ENCODE peak calls at places on chromosomes 5 and 9, in five cellular contexts. D is cardiac fibroblast, G is dorsolateral prefrontal cortex, Z is lower lobe of right lung, P is NB4. E is an unnamed sample.

GRCh38 chr9:98074119-98074990 is 17.8 kb downstream of the NANS start:
- DNase-seq in D (peak; percentile 71), G (peak; percentile 73), Z (peak; percentile 70), P (peak; percentile 61), E (peak; percentile 81)

GRCh38 chr9:101458955-101459631 is 23.5 kb upstream of the ALDOB start:
- DNase-seq in D (peak; percentile 76), G (no peak), Z (no peak), P (peak; percentile 72), E (no peak)

GRCh38 chr5:79202076-79202475 is 33.9 kb upstream of the JMY start:
- DNase-seq in D (peak; percentile 49), G (no peak), Z (no peak), P (no peak), E (no peak)

GRCh38 chr9:129170229-129170628 is 7.8 kb downstream of the IER5L start:
- DNase-seq in D (peak; percentile 26), G (no peak), Z (no peak), P (peak; percentile 29), E (no peak)

GRCh38 chr5:148443998-148444397 is 60.2 kb downstream of the FBXO38 start:
- DNase-seq in D (peak; percentile 83), G (no peak), Z (no peak), P (peak; percentile 71), E (no peak)

GRCh38 chr9:137978262-137978714 is 100.7 kb downstream of the CACNA1B start:
- DNase-seq in D (no peak), G (no peak), Z (no peak), P (no peak), E (no peak)

GRCh38 chr9:128916204-128916603 is 4.6 kb upstream of the PHYHD1 start:
- DNase-seq in D (peak; percentile 37), G (no peak), Z (peak; percentile 77), P (no peak), E (no peak)

GRCh38 chr5:38660194-38660668 is 103.8 kb upstream of the LIFR start:
- DNase-seq in D (no peak), G (no peak), Z (no peak), P (peak; percentile 73), E (no peak)

GRCh38 chr5:7094626-7095025 is 301.3 kb upstream of the ADCY2 start:
- DNase-seq in D (no peak), G (no peak), Z (no peak), P (peak; percentile 57), E (no peak)

GRCh38 chr9:95516736-95517558 is at the start of gene PTCH1:
- DNase-seq in D (peak; percentile 69), G (peak; percentile 48), Z (peak; percentile 58), P (peak; percentile 43), E (peak; percentile 83)

GRCh38 chr5:172450861-172451695 is 3.2 kb downstream of the SH3PXD2B start:
- DNase-seq in D (peak; percentile 70), G (no peak), Z (no peak), P (peak; percentile 64), E (no peak)

GRCh38 chr9:116137010-116137409 is 16.6 kb upstream of the PAPPA start:
- DNase-seq in D (no peak), G (no peak), Z (no peak), P (no peak), E (no peak)

GRCh38 chr5:152634596-152634995 is 229.5 kb upstream of the NMUR2 start:
- DNase-seq in D (no peak), G (peak; percentile 60), Z (no peak), P (no peak), E (no peak)

GRCh38 chr5:83199126-83199525 is 121.8 kb downstream of the XRCC4 start:
- DNase-seq in D (peak; percentile 36), G (no peak), Z (no peak), P (no peak), E (no peak)

GRCh38 chr9:15295761-15296405 is 11.1 kb downstream of the TTC39B start:
- DNase-seq in D (peak; percentile 59), G (no peak), Z (no peak), P (peak; percentile 47), E (no peak)

GRCh38 chr9:91037511-91038482 is 236.2 kb downstream of the SYK start:
- DNase-seq in D (peak; percentile 87), G (no peak), Z (peak; percentile 73), P (peak; percentile 46), E (no peak)

GRCh38 chr9:128972956-128973355 is 25.5 kb downstream of the NUP188 start:
- DNase-seq in D (peak; percentile 17), G (no peak), Z (no peak), P (no peak), E (no peak)

GRCh38 chr9:38016375-38017120 is 52.5 kb downstream of the SHB start:
- DNase-seq in D (peak; percentile 42), G (no peak), Z (no peak), P (no peak), E (no peak)

GRCh38 chr9:846852-847251 is 5.4 kb downstream of the DMRT1 start:
- DNase-seq in D (no peak), G (no peak), Z (no peak), P (no peak), E (no peak)

GRCh38 chr5:72465601-72466563 is 41.3 kb downstream of the ZNF366 start:
- DNase-seq in D (no peak), G (no peak), Z (no peak), P (peak; percentile 83), E (no peak)

GRCh38 chr5:7756453-7756852 is 94.5 kb downstream of the CFAP90 start:
- DNase-seq in D (no peak), G (no peak), Z (no peak), P (peak; percentile 55), E (no peak)

GRCh38 chr9:80437825-80438224 is 866.1 kb downstream of the TLE4 start:
- DNase-seq in D (no peak), G (no peak), Z (no peak), P (no peak), E (no peak)

GRCh38 chr9:113682297-113682771 is 193.8 kb upstream of the ZNF618 start:
- DNase-seq in D (peak; percentile 88), G (peak; percentile 83), Z (peak; percentile 71), P (peak; percentile 74), E (peak; percentile 78)

GRCh38 chr9:26133537-26133936 is 455.3 kb upstream of the TUSC1 start:
- DNase-seq in D (no peak), G (no peak), Z (no peak), P (no peak), E (no peak)

GRCh38 chr5:61344187-61344944 is 12.3 kb downstream of the ZSWIM6 start:
- DNase-seq in D (peak; percentile 58), G (no peak), Z (no peak), P (no peak), E (no peak)

GRCh38 chr5:140883927-140884697 is 2.2 kb downstream of the PCDHA13 start:
- DNase-seq in D (no peak), G (no peak), Z (peak; percentile 34), P (no peak), E (no peak)

GRCh38 chr9:110364451-110364850 is 26.8 kb upstream of the TXNDC8 start:
- DNase-seq in D (no peak), G (no peak), Z (no peak), P (no peak), E (no peak)

GRCh38 chr5:43514471-43514815 is 505 bp downstream of the C5orf34 start:
- DNase-seq in D (peak; percentile 64), G (no peak), Z (no peak), P (no peak), E (no peak)

GRCh38 chr9:98401140-98402025 is 145.9 kb upstream of the TBC1D2 start:
- DNase-seq in D (peak; percentile 82), G (no peak), Z (no peak), P (no peak), E (no peak)

GRCh38 chr5:135571210-135571609 is 7.6 kb downstream of the CXCL14 start:
- DNase-seq in D (no peak), G (no peak), Z (no peak), P (no peak), E (no peak)

GRCh38 chr9:12783767-12784460 is 9.1 kb downstream of the LURAP1L start:
- DNase-seq in D (no peak), G (no peak), Z (no peak), P (no peak), E (no peak)

GRCh38 chr9:32627394-32627954 is 8.0 kb downstream of the TAF1L start:
- DNase-seq in D (no peak), G (no peak), Z (no peak), P (no peak), E (no peak)

GRCh38 chr9:99451121-99451606 is 229.1 kb downstream of the SEC61B start:
- DNase-seq in D (peak; percentile 12), G (peak; percentile 55), Z (no peak), P (no peak), E (no peak)

GRCh38 chr5:177578331-177578730 is 13.7 kb upstream of the TMED9 start:
- DNase-seq in D (no peak), G (no peak), Z (no peak), P (no peak), E (no peak)

GRCh38 chr5:177575488-177575887 is 16.5 kb upstream of the TMED9 start:
- DNase-seq in D (no peak), G (no peak), Z (no peak), P (no peak), E (no peak)

GRCh38 chr5:177576169-177576568 is 15.8 kb upstream of the TMED9 start:
- DNase-seq in D (no peak), G (no peak), Z (no peak), P (no peak), E (no peak)
- TF ChIP-seq CTCF in D (no peak), G (no peak), Z (no peak), P (no peak), E (no peak)

GRCh38 chr5:32791536-32792240 is 80.6 kb downstream of the NPR3 start:
- DNase-seq in D (no peak), G (no peak), Z (no peak), P (no peak), E (no peak)

GRCh38 chr5:32790411-32790951 is 79.4 kb downstream of the NPR3 start:
- DNase-seq in D (no peak), G (no peak), Z (no peak), P (no peak), E (no peak)

GRCh38 chr5:32794086-32794485 is 83.0 kb downstream of the NPR3 start:
- DNase-seq in D (no peak), G (no peak), Z (no peak), P (no peak), E (no peak)
- TF ChIP-seq CTCF in D (peak; percentile 52), G (no peak), Z (no peak), P (no peak), E (no peak)

DNA sequence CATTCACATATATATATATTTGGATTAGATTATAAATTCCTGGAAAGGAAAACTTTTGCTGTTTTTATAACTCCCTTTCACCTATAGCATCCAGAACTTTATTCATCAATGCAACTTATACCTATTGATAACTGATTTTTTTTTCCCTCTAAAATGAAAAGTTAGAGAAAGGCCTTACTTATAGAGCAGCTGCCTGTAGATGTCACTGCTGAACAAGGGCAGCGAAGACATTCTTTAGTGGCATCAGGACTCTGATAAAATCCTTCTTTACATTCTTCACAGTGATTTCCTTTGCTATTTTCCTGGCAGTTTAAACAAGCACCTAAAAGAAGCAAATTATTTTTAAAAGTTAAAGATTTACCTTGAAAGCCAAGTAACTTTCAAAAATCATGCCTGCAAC is 32.3 kb upstream of the CDK5RAP2 start:
- DNase-seq in D (peak; percentile 19), G (no peak), Z (no peak), P (peak; percentile 27), E (no peak)
- TF ChIP-seq CTCF in D (no peak), G (peak; percentile 74), Z (no peak), P (peak; percentile 39), E (peak; percentile 47)

DNA sequence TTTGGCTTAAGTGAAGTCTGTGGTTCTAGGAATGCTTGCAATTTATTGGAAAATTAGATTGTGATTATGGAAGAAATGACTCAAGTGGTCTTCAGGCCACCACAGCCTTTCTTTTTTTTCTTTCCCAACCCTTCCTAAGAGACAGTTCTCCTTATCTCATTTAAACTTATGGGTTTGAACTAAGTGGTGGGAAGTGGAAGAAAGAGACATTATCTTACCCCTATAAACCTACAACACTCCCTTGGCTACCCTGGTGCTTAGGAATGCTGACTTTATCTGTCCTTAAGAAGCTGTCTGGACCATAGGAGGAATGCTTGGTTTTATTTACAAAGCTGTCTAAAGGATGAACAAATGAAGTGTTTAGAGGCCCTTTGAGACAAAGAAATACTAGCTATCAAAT is 5.1 kb upstream of the ERAP1 start:
- DNase-seq in D (no peak), G (no peak), Z (no peak), P (no peak), E (no peak)
- TF ChIP-seq CTCF in D (no peak), G (no peak), Z (no peak), P (no peak), E (no peak)